ENCODE peak calls at places on chromosome 3, in four cellular contexts. Z is astrocyte, L is nephron progenitor cell, T is KBM-7. O is an unnamed sample.
A peak's percentile ranks its signal among the peaks of the same experiment; 100 is the strongest.

GRCh38 chr3:38133209-38133556 is 3.7 kb downstream of the ACAA1 start:
- DNase-seq in Z (no peak), L (no peak), T (no peak), O (no peak)

GRCh38 chr3:12484983-12485327 is 675 bp downstream of the TSEN2 start:
- DNase-seq in Z (no peak), L (no peak), T (no peak), O (no peak)

GRCh38 chr3:36178018-36178417 is 202.3 kb upstream of the STAC start:
- DNase-seq in Z (no peak), L (no peak), T (no peak), O (no peak)

GRCh38 chr3:100023150-100023549 is 91.2 kb downstream of the FILIP1L start:
- DNase-seq in Z (peak; percentile 91), L (no peak), T (no peak), O (no peak)

GRCh38 chr3:177830411-177830849 is 633.1 kb upstream of the TBL1XR1 start:
- DNase-seq in Z (peak; percentile 92), L (no peak), T (no peak), O (peak; percentile 68)

GRCh38 chr3:72442755-72443154 is 405.5 kb downstream of the SHQ1 start:
- DNase-seq in Z (no peak), L (no peak), T (no peak), O (no peak)

GRCh38 chr3:153180860-153181372 is 18.9 kb downstream of the RAP2B start:
- DNase-seq in Z (no peak), L (no peak), T (no peak), O (no peak)

GRCh38 chr3:184234224-184234623 is 4.8 kb downstream of the VWA5B2 start:
- DNase-seq in Z (peak; percentile 70), L (no peak), T (no peak), O (peak; percentile 71)

GRCh38 chr3:4417449-4417848 is 49.6 kb downstream of the SUMF1 start:
- DNase-seq in Z (peak; percentile 65), L (no peak), T (no peak), O (no peak)